ENCODE peak calls at places on chromosomes 12 and 14, in five cellular contexts. M is left ventricle myocardium inferior, T is tibial artery, Q is RWPE1, K is neural progenitor cell. W is an unnamed sample.

GRCh38 chr14:95102678-95103039 is 54.7 kb downstream of the DICER1 start:
- DNase-seq in M (no peak), T (no peak), Q (no peak), K (no peak), W (no peak)

GRCh38 chr12:85948340-85948739 is 74.2 kb downstream of the NTS start:
- DNase-seq in M (no peak), T (no peak), Q (no peak), K (no peak), W (no peak)

GRCh38 chr12:70606001-70606400 is 31.2 kb downstream of the PTPRB start:
- DNase-seq in M (no peak), T (no peak), Q (peak), K (no peak), W (no peak)

GRCh38 chr14:34222122-34222521 is 239.9 kb downstream of the SPTSSA start:
- DNase-seq in M (no peak), T (no peak), Q (no peak), K (no peak), W (no peak)

GRCh38 chr12:47237751-47238211 is 158.0 kb upstream of the AMIGO2 start:
- DNase-seq in M (no peak), T (no peak), Q (no peak), K (no peak), W (no peak)

GRCh38 chr14:54568821-54569591 is 2.1 kb downstream of the SAMD4A start:
- DNase-seq in M (peak), T (peak), Q (peak), K (peak), W (peak)

GRCh38 chr12:52319097-52319496 is 2.1 kb downstream of the KRT83 start:
- DNase-seq in M (no peak), T (peak), Q (no peak), K (no peak), W (no peak)

GRCh38 chr14:92437729-92438280 is 75.8 kb upstream of the RIN3 start:
- DNase-seq in M (no peak), T (no peak), Q (no peak), K (no peak), W (no peak)

GRCh38 chr12:24418157-24418556 is 468.7 kb upstream of the SOX5 start:
- DNase-seq in M (no peak), T (no peak), Q (no peak), K (no peak), W (no peak)

GRCh38 chr12:124655317-124656213 is 88.2 kb upstream of the NCOR2 start:
- DNase-seq in M (peak), T (peak), Q (peak), K (peak), W (peak)

GRCh38 chr14:47150267-47150666 is 498.7 kb upstream of the RPL10L start:
- DNase-seq in M (no peak), T (no peak), Q (no peak), K (no peak), W (no peak)

GRCh38 chr12:26473291-26473690 is 277.9 kb downstream of the SSPN start:
- DNase-seq in M (no peak), T (no peak), Q (no peak), K (no peak), W (no peak)

GRCh38 chr12:23686095-23686494 is 263.4 kb downstream of the SOX5 start:
- DNase-seq in M (no peak), T (no peak), Q (no peak), K (no peak), W (no peak)

DNA sequence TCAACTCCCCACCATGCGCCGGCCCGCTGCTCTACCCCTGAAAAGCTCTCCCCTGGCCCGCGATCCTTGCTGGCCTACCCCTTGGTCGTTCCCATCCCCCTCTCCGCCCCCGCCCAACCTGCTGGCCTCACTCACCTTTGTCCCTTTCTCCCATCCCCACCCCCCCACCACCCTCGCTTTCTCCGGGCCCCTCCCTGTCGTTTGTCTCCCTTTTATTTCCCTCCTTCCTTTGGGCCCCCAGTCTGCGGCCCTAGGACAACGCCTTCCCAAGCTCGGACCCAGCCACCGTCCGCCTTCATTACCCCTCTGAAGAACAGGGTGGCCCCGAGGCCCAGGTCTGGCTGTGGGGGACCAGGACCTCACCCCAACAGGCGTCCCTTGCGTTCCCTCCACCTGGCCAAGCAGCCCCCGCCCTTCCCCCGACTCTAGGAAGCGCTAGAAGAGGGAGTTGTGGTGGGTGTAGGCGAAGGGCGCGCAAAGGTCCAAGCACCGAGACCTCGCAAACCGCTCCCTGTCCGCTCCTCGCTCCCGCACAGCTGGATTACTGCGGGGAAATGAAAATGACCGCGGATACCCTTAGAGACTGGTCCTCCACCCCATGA is 6.9 kb upstream of the SLC7A7 start:
- DNase-seq in M (no peak), T (no peak), Q (no peak), K (peak), W (no peak)
- H3K27ac ChIP-seq in M (peak), T (peak), Q (peak), K (no peak), W (peak)

GRCh38 chr12:112833272-112833671 is 41.7 kb downstream of the RPH3A start:
- DNase-seq in M (no peak), T (no peak), Q (no peak), K (no peak), W (no peak)
- H3K27ac ChIP-seq in M (no peak), T (no peak), Q (no peak), K (no peak), W (no peak)

GRCh38 chr14:101825797-101826196 is 64.3 kb downstream of the PPP2R5C start:
- DNase-seq in M (no peak), T (no peak), Q (no peak), K (no peak), W (no peak)

GRCh38 chr14:101824339-101824727 is 62.8 kb downstream of the PPP2R5C start:
- DNase-seq in M (no peak), T (no peak), Q (no peak), K (no peak), W (no peak)

GRCh38 chr14:101821528-101821927 is 60.0 kb downstream of the PPP2R5C start:
- DNase-seq in M (no peak), T (no peak), Q (no peak), K (no peak), W (no peak)

GRCh38 chr14:101823511-101824120 is 62.1 kb downstream of the PPP2R5C start:
- DNase-seq in M (no peak), T (no peak), Q (no peak), K (no peak), W (no peak)

GRCh38 chr14:101823081-101823480 is 61.6 kb downstream of the PPP2R5C start:
- DNase-seq in M (no peak), T (no peak), Q (no peak), K (no peak), W (no peak)
- H3K27ac ChIP-seq in M (peak), T (peak), Q (no peak), K (no peak), W (peak)

GRCh38 chr14:99441157-99441870 is 39.3 kb downstream of the SETD3 start:
- DNase-seq in M (no peak), T (no peak), Q (no peak), K (peak), W (no peak)
- H3K27ac ChIP-seq in M (no peak), T (no peak), Q (no peak), K (no peak), W (no peak)

GRCh38 chr12:67780580-67781084 is 132.1 kb downstream of the DYRK2 start:
- DNase-seq in M (no peak), T (no peak), Q (peak), K (no peak), W (no peak)
- H3K27ac ChIP-seq in M (no peak), T (no peak), Q (no peak), K (no peak), W (no peak)

GRCh38 chr14:30017370-30017993 is 89.8 kb upstream of the PRKD1 start:
- DNase-seq in M (no peak), T (no peak), Q (no peak), K (no peak), W (no peak)
- H3K27ac ChIP-seq in M (no peak), T (no peak), Q (no peak), K (no peak), W (no peak)

W was measured in right atrium auricular region.